ENCODE peak calls at places on chromosome 11, in four cellular contexts. Q, H, X and Y are unnamed samples.

GRCh38 chr11:64226507-64227051 is 505 bp downstream of the NUDT22 start:
- DNase-seq in H (no peak), X (peak), Q (no peak), Y (peak)

GRCh38 chr11:14075118-14075601 is 112.6 kb downstream of the SPON1 start:
- DNase-seq in X (no peak), Q (no peak), H (no peak), Y (no peak)

GRCh38 chr11:70354629-70355028 is 43.7 kb upstream of the CTTN start:
- DNase-seq in Q (no peak), H (no peak), X (no peak), Y (no peak)

GRCh38 chr11:81963018-81963417 is 770.6 kb downstream of the FAM181B start:
- DNase-seq in H (no peak), Q (no peak), X (peak), Y (peak)

GRCh38 chr11:58832246-58832645 is 12.3 kb downstream of the GLYATL2 start:
- DNase-seq in Q (no peak), X (no peak), H (no peak), Y (no peak)

GRCh38 chr11:133541331-133542095 is 9.2 kb upstream of the OPCML start:
- DNase-seq in H (no peak), X (no peak), Q (no peak), Y (no peak)

GRCh38 chr11:124123587-124123986 is 8.3 kb downstream of the VWA5A start:
- DNase-seq in X (no peak), Q (no peak), H (no peak), Y (peak)

GRCh38 chr11:109547356-109548027 is 125.5 kb downstream of the C11orf87 start:
- DNase-seq in H (no peak), X (no peak), Q (peak), Y (no peak)

GRCh38 chr11:62398011-62398994 is 20.5 kb upstream of the SCGB1A1 start:
- DNase-seq in Q (peak), X (peak), H (peak), Y (peak)

GRCh38 chr11:72352859-72353551 is 81.3 kb downstream of the CLPB start:
- DNase-seq in H (no peak), X (no peak), Q (peak), Y (peak)

GRCh38 chr11:123815116-123815515 is 9.0 kb upstream of the OR6M1 start:
- DNase-seq in Q (no peak), X (no peak), H (no peak), Y (no peak)

GRCh38 chr11:128956401-128957203 is 13.9 kb upstream of the TP53AIP1 start:
- DNase-seq in Q (peak), H (peak), X (peak), Y (peak)

GRCh38 chr11:131982154-131982553 is 611.7 kb downstream of the NTM start:
- DNase-seq in X (no peak), Q (no peak), H (no peak), Y (no peak)

GRCh38 chr11:81005595-81005994 is 1564.8 kb upstream of the TENM4 start:
- DNase-seq in H (peak), Q (peak), X (no peak), Y (no peak)

DNA sequence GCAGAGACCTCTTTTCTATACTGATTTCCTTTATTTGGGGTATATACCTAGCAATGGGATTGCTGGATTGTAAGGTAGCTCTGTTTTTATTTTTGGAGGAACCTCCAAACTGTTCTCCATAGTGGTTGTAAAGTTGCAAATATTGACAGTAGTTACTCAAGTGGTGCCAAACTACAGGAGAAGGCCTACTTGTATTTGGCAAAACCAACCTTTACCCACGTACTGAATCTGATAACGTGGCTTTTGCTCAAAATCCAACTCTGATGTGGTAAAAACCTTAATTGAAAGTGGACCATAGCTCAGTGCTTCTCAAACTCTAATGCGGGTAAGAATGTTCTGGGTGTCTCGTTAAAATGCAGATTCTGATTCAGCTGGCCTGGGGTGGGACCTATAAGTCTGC is 69.7 kb downstream of the PACS1 start:
- DNase-seq in H (no peak), Q (no peak), X (no peak), Y (no peak)
- TF ChIP-seq MAZ in H (no peak), Q (no peak), X (no peak), Y (no peak)

DNA sequence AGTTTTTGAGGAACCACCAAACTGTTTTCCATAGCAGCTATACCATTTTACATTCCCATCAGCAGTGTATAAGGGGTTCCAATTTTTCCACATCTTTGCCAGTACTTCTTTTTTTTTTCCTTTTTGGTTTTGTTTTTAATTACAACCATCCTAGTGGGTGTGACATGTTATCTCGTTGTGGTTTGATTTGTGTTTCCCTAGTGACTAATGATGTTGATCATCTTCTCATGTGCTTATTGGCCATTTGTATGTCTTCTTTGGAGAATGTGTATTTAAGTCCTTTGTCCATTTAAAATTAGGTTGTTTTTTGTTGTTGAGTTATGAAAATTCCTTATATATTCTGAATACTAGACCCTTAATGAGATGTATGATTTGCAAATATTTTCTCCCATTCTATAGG is 59.3 kb downstream of the STIM1 start:
- DNase-seq in H (no peak), X (no peak), Q (no peak), Y (no peak)
- TF ChIP-seq MAZ in H (no peak), X (no peak), Q (no peak), Y (no peak)

DNA sequence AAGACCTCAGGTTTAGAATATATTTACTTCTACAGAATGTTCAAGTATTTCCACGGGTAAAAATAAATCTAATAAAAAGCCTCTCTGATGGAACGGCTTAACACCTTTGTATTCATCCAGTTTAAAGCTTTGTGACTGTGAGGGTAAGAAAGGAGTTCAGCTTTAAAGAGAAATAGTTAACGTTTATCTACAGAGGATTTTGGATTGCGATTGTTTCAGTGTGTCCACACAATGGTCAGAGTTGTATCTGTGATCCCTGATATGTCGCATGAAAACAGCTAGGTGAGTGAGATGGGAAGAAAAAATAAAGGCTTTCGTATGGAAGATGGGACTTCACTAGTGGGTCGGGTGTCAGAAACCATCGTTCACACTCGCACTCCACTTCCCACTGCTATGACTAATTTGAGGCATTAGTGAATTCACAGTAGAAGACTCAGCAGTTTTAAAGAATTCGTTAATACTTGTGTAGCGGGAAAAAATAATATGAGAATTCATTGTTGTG is 1.6 kb downstream of the APLP2 start:
- DNase-seq in Q (peak), H (peak), X (peak), Y (no peak)
- TF ChIP-seq MAZ in Q (no peak), H (no peak), X (no peak), Y (no peak)

GRCh38 chr11:12829536-12830314 is 155.5 kb downstream of the TEAD1 start:
- DNase-seq in X (no peak), H (no peak), Q (no peak), Y (no peak)

GRCh38 chr11:12827929-12828812 is 153.9 kb downstream of the TEAD1 start:
- DNase-seq in X (peak), H (no peak), Q (peak), Y (no peak)

GRCh38 chr11:12826441-12826840 is 152.2 kb downstream of the TEAD1 start:
- DNase-seq in Q (no peak), H (no peak), X (no peak), Y (no peak)

GRCh38 chr11:12829131-12829530 is 154.9 kb downstream of the TEAD1 start:
- DNase-seq in H (no peak), Q (no peak), X (peak), Y (no peak)

DNA sequence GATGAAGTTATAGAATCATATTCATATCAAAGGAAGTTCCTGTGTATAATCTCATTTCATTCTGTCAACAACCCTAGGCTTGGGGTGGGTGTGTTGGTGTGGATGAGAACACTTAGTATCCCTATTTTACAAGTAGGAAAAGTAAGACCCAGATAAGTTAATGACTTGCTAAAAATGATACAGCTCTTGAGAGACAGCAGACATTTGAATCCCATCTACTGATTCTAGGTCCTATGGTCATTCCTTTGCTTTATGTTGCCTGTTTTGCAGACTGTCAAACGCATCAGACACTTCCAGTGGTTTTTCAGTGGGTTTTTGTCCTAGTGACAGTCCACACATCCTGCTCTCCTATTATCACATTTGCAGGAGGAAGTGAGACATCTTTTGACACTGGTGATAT is 153.1 kb downstream of the TEAD1 start:
- DNase-seq in Q (no peak), H (no peak), X (no peak), Y (no peak)
- TF ChIP-seq MAZ in Q (no peak), H (no peak), X (no peak), Y (no peak)

GRCh38 chr11:22521226-22521625 is 104.4 kb downstream of the FANCF start:
- DNase-seq in Q (peak), H (no peak), X (peak), Y (no peak)
- TF ChIP-seq MAZ in Q (no peak), H (no peak), X (no peak), Y (no peak)